ENCODE peak calls at places on chromosomes 3 and 15, in four cellular contexts. B is body of pancreas, J is fibroblast of lung, U is thoracic aorta. X is an unnamed sample.

GRCh38 chr3:138254199-138254598 is 67.1 kb downstream of the ARMC8 start:
- DNase-seq in U (no peak), B (no peak), J (no peak), X (no peak)

GRCh38 chr3:36701903-36702374 is 62.4 kb downstream of the DCLK3 start:
- DNase-seq in B (no peak), J (peak), U (no peak), X (no peak)

GRCh38 chr3:32577621-32578556 is 7.2 kb upstream of the DYNC1LI1 start:
- DNase-seq in J (peak), U (no peak), B (no peak), X (no peak)

GRCh38 chr3:183548262-183548769 is 7.2 kb downstream of the KLHL6 start:
- DNase-seq in J (peak), B (peak), U (no peak), X (peak)

GRCh38 chr3:98966434-98966833 is 64.9 kb upstream of the DCBLD2 start:
- DNase-seq in B (no peak), U (no peak), J (no peak), X (no peak)

GRCh38 chr3:23576379-23576959 is 229.3 kb upstream of the UBE2E1 start:
- DNase-seq in J (no peak), B (no peak), U (no peak), X (no peak)

GRCh38 chr3:64019271-64019670 is 4.0 kb downstream of the PSMD6 start:
- DNase-seq in U (no peak), B (no peak), J (no peak), X (no peak)

GRCh38 chr3:73867524-73867923 is 242.8 kb upstream of the PDZRN3 start:
- DNase-seq in U (no peak), J (no peak), B (no peak), X (no peak)

GRCh38 chr3:124597273-124597672 is 133.0 kb upstream of the UMPS start:
- DNase-seq in J (no peak), U (no peak), B (no peak), X (no peak)

GRCh38 chr3:149395107-149396089 is 17.9 kb upstream of the TM4SF1 start:
- DNase-seq in B (peak), U (no peak), J (peak), X (no peak)

GRCh38 chr3:186622651-186623310 is 9.9 kb downstream of the AHSG start:
- DNase-seq in U (no peak), B (no peak), J (no peak), X (no peak)

GRCh38 chr3:121165397-121165837 is 257.4 kb downstream of the STXBP5L start:
- DNase-seq in J (no peak), B (no peak), U (no peak), X (no peak)

GRCh38 chr3:71581451-71581980 is 2.0 kb downstream of the FOXP1 start:
- DNase-seq in B (peak), U (no peak), J (no peak), X (no peak)

GRCh38 chr15:79978694-79979519 is 7.9 kb upstream of the BCL2A1 start:
- DNase-seq in B (no peak), J (peak), U (no peak), X (peak)

GRCh38 chr15:71716990-71717389 is 93.4 kb upstream of the NR2E3 start:
- DNase-seq in B (no peak), U (no peak), J (peak), X (no peak)

GRCh38 chr3:133561682-133562081 is 11.8 kb upstream of the CDV3 start:
- DNase-seq in U (no peak), J (no peak), B (no peak), X (no peak)

GRCh38 chr3:36443042-36443686 is 62.9 kb downstream of the STAC start:
- DNase-seq in U (no peak), B (no peak), J (no peak), X (no peak)

GRCh38 chr3:193489949-193490348 is 64.7 kb downstream of the ATP13A4 start:
- DNase-seq in J (no peak), B (no peak), U (no peak), X (no peak)

GRCh38 chr3:71849674-71850073 is 64.7 kb upstream of the PROK2 start:
- DNase-seq in B (no peak), J (no peak), U (no peak), X (no peak)

GRCh38 chr15:80445300-80446041 is 41.3 kb downstream of the ARNT2 start:
- DNase-seq in J (no peak), U (no peak), B (no peak), X (no peak)

GRCh38 chr3:115626711-115627110 is 3.4 kb downstream of the GAP43 start:
- DNase-seq in B (no peak), J (no peak), U (no peak), X (no peak)

GRCh38 chr3:180390313-180390712 is 211.7 kb upstream of the TTC14 start:
- DNase-seq in B (no peak), J (no peak), U (no peak), X (no peak)

GRCh38 chr15:63915888-63916731 is 82.4 kb upstream of the HERC1 start:
- DNase-seq in J (peak), B (no peak), U (no peak), X (no peak)

GRCh38 chr15:52800852-52801747 is 11.0 kb upstream of the ONECUT1 start:
- DNase-seq in U (no peak), B (no peak), J (no peak), X (no peak)

GRCh38 chr3:123312331-123313265 is 110.9 kb downstream of the SEC22A start:
- DNase-seq in B (no peak), J (no peak), U (no peak), X (no peak)

GRCh38 chr3:115478359-115478758 is 145.0 kb upstream of the GAP43 start:
- DNase-seq in J (no peak), U (no peak), B (no peak), X (no peak)

GRCh38 chr3:100650651-100651611 is 41.5 kb downstream of the ADGRG7 start:
- DNase-seq in B (no peak), U (no peak), J (peak), X (no peak)

GRCh38 chr3:19541284-19541683 is 392.7 kb downstream of the EFHB start:
- DNase-seq in B (no peak), J (no peak), U (no peak), X (no peak)

GRCh38 chr3:57048052-57048671 is 12.3 kb upstream of the SPATA12 start:
- DNase-seq in B (no peak), J (peak), U (no peak), X (no peak)

GRCh38 chr3:50266808-50267207 is 2.1 kb upstream of the SEMA3B start:
- DNase-seq in J (no peak), B (no peak), U (no peak), X (no peak)

GRCh38 chr3:107999215-107999775 is 91.5 kb downstream of the CD47 start:
- DNase-seq in B (no peak), J (no peak), U (no peak), X (no peak)

GRCh38 chr3:194203482-194204035 is 67.6 kb downstream of the HES1 start:
- DNase-seq in U (no peak), J (no peak), B (no peak), X (no peak)

GRCh38 chr3:161028485-161029018 is 76.6 kb downstream of the B3GALNT1 start:
- DNase-seq in U (no peak), J (no peak), B (no peak), X (no peak)

GRCh38 chr3:48899298-48899697 is 616 bp upstream of the SLC25A20 start:
- DNase-seq in U (no peak), J (no peak), B (no peak), X (no peak)

GRCh38 chr15:92346063-92346462 is 47.6 kb upstream of the ST8SIA2 start:
- DNase-seq in U (no peak), B (no peak), J (no peak), X (no peak)

GRCh38 chr15:99282129-99282528 is 30.8 kb downstream of the LRRC28 start:
- DNase-seq in J (no peak), U (no peak), B (no peak), X (no peak)

GRCh38 chr15:95923797-95924196 is 406.7 kb upstream of the NR2F2 start:
- DNase-seq in U (no peak), B (no peak), J (no peak), X (no peak)
- TF ChIP-seq CTCF in U (no peak), B (no peak), J (no peak), X (no peak)

GRCh38 chr3:128572644-128573105 is 77.9 kb downstream of the RPN1 start:
- DNase-seq in U (no peak), J (no peak), B (no peak), X (no peak)
- TF ChIP-seq CTCF in U (no peak), J (peak), B (no peak), X (peak)

DNA sequence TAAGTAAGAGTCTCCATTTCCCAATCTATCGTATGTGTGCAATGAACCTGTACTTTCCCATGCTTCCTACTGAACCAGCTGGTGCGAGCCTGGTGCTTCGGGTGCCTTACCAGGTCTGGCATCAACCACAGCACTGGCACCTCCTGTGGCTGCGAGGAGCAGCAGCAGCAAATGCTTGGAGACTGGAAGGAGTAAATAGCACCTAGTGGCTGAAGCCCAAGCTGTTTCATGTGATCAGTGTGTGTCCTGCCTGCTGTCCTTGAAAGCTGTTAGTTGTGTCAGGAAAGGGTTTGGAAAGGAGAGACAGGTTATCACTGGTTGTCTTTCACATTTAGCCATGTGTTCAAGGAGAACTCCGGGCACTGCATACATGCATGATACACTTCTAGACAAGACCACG is 31.8 kb downstream of the PCOLCE2 start:
- DNase-seq in U (no peak), J (no peak), B (peak), X (no peak)
- TF ChIP-seq CTCF in U (no peak), J (no peak), B (peak), X (peak)

GRCh38 chr15:68312701-68313204 is 35.2 kb downstream of the FEM1B start:
- DNase-seq in B (no peak), U (no peak), J (no peak), X (no peak)
- TF ChIP-seq CTCF in B (no peak), U (no peak), J (no peak), X (no peak)

GRCh38 chr15:69304176-69304533 is 5.4 kb downstream of the PAQR5 start:
- DNase-seq in U (no peak), B (no peak), J (peak), X (peak)

GRCh38 chr15:69305204-69305931 is 6.7 kb downstream of the PAQR5 start:
- DNase-seq in B (peak), J (peak), U (peak), X (peak)

GRCh38 chr15:69305933-69306568 is 7.3 kb downstream of the PAQR5 start:
- DNase-seq in B (no peak), U (no peak), J (no peak), X (no peak)

GRCh38 chr15:69302929-69303328 is 4.2 kb downstream of the PAQR5 start:
- DNase-seq in U (no peak), B (no peak), J (no peak), X (no peak)

GRCh38 chr15:69303337-69304175 is 4.8 kb downstream of the PAQR5 start:
- DNase-seq in U (no peak), J (peak), B (no peak), X (no peak)
- TF ChIP-seq CTCF in U (no peak), J (no peak), B (no peak), X (no peak)

GRCh38 chr3:132539681-132540080 is 57.4 kb upstream of the ACKR4 start:
- DNase-seq in B (no peak), J (no peak), U (no peak), X (no peak)

GRCh38 chr3:132538072-132538471 is 59.0 kb upstream of the ACKR4 start:
- DNase-seq in U (no peak), J (no peak), B (peak), X (no peak)

GRCh38 chr3:132535575-132536441 is 61.3 kb upstream of the ACKR4 start:
- DNase-seq in U (peak), J (peak), B (peak), X (peak)

GRCh38 chr3:132537297-132537696 is 59.8 kb upstream of the ACKR4 start:
- DNase-seq in B (no peak), U (no peak), J (no peak), X (no peak)

DNA sequence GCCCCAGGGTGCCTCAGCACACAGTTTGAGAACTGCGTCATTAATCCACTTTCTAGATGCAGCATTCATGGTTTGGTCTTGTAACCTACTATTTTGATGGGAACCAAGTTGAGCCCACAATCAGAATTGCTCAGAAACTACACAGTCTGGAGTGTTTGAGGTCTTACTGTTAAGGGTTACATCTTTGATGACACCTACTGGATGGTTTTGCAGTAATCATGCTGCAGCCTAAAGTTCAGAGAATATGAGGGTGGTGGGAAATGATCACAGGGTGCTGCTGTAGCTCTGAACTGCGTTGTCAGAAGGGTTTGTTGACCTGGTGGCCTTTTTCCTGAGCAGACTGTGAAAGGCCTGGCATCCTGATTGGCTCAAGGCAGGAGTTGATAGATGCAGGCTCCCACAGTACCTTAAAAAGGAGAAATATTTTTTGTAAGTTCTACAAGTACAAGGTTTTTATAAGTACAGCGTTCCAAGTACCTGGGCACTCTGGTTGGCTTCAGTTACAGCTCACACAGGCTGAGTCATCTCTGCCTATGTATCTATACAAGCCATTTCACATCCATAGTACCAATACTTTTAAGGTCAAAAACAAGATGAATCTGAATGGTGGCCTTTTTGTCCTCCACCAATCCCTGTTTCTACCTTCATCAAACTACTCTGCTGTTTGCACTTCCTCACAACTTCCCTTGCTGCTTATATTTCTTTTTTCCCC is 60.5 kb upstream of the ACKR4 start:
- DNase-seq in U (no peak), B (no peak), J (no peak), X (no peak)
- TF ChIP-seq CTCF in U (no peak), B (no peak), J (no peak), X (peak)

GRCh38 chr3:146162561-146162960 is 1.6 kb upstream of the PLOD2 start:
- DNase-seq in U (no peak), J (no peak), B (no peak), X (no peak)

GRCh38 chr3:146164951-146165350 is 4.0 kb upstream of the PLOD2 start:
- DNase-seq in U (no peak), B (no peak), J (no peak), X (no peak)

GRCh38 chr3:146164071-146164470 is 3.1 kb upstream of the PLOD2 start:
- DNase-seq in B (no peak), J (no peak), U (no peak), X (no peak)

GRCh38 chr3:146164506-146164905 is 3.5 kb upstream of the PLOD2 start:
- DNase-seq in U (no peak), B (no peak), J (no peak), X (no peak)

DNA sequence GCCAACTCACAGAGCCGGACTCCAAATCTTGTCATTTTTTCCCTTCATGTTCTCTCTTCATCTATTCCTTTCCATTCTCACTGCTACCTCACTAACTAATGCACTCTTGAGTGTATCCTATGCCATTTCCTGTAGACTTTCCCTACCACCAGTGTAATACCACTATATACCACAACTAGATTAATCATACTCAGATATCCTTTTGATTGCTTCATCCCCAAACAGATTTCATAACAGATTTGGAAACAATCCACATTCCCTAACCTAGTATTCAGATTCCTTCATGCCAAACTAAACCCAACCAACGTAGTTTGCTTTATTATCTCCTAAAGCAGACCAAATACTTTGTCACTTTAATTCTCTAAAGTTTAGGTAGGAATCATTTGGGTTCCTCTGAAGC is 2.6 kb upstream of the PLOD2 start:
- DNase-seq in U (no peak), J (peak), B (no peak), X (peak)
- TF ChIP-seq CTCF in U (peak), J (peak), B (peak), X (no peak)

DNA sequence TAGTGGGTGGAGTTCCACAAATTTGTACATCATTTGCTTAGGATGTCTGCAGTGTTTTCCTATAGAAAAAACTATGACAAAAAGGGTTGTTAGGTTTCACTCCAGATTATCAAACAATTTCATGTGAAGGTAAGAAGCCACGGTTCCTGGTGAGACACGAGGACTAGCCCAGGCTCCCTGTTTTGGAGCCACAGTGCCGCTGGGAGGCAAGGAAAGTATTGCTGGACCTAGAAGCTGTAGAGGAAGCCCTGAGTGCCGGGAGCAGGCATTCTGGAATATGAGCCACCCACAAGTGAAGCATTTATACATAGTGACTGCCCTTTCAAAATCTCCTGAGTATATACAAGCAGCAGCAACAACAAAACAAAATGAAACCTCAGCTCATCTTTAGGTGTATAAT is 142.0 kb downstream of the GABRB3 start:
- DNase-seq in U (no peak), J (no peak), B (no peak), X (no peak)
- TF ChIP-seq CTCF in U (no peak), J (no peak), B (no peak), X (no peak)